ENCODE peak calls at places on chromosomes 16 and 17, in nine cellular contexts. D is HCT116, B is IMR-90, H is MM.1S, A is fibroblast of lung, Q is astrocyte, K is OCI-LY7, I is hepatocyte, F is neuronal stem cell. X is an unnamed sample.

GRCh38 chr17:73976676-73977521 is 226.6 kb upstream of the RPL38 start:
- DNase-seq in D (no peak), B (no peak), H (no peak), A (peak), Q (peak), K (no peak), I (no peak), F (no peak), X (no peak)

GRCh38 chr16:80466024-80466986 is 74.5 kb upstream of the DYNLRB2 start:
- DNase-seq in D (peak), B (peak), H (peak), A (peak), Q (peak), K (peak), I (peak), F (peak), X (peak)

GRCh38 chr16:12124742-12125141 is 148.2 kb downstream of the SNX29 start:
- DNase-seq in D (no peak), B (no peak), H (no peak), A (no peak), Q (no peak), K (peak), I (no peak), F (no peak), X (no peak)

GRCh38 chr16:3889059-3889458 is 8.5 kb upstream of the CREBBP start:
- DNase-seq in D (no peak), B (no peak), H (no peak), A (no peak), Q (no peak), K (no peak), I (no peak), F (no peak), X (no peak)

GRCh38 chr17:68341482-68341881 is 50.2 kb downstream of the ARSG start:
- DNase-seq in D (no peak), B (no peak), H (no peak), A (no peak), Q (no peak), K (no peak), I (no peak), F (no peak), X (no peak)

GRCh38 chr17:37342589-37342988 is 33.2 kb upstream of the C17orf78 start:
- DNase-seq in D (no peak), B (no peak), H (no peak), A (no peak), Q (no peak), K (no peak), I (no peak), F (no peak), X (no peak)

GRCh38 chr17:67602974-67603373 is 114.8 kb upstream of the NOL11 start:
- DNase-seq in D (peak), B (peak), H (peak), A (peak), Q (peak), K (peak), I (peak), F (peak), X (peak)

GRCh38 chr16:14464192-14464591 is 165.9 kb downstream of the PARN start:
- DNase-seq in D (no peak), B (no peak), H (no peak), A (no peak), Q (no peak), K (no peak), I (no peak), F (no peak), X (no peak)

GRCh38 chr17:12231027-12231682 is 210.5 kb downstream of the MAP2K4 start:
- DNase-seq in D (no peak), B (peak), H (no peak), A (peak), Q (no peak), K (no peak), I (no peak), F (no peak), X (peak)

GRCh38 chr17:64784353-64784798 is 122.3 kb upstream of the SMURF2 start:
- DNase-seq in D (no peak), B (no peak), H (no peak), A (no peak), Q (no peak), K (no peak), I (no peak), F (no peak), X (no peak)

GRCh38 chr17:66403846-66404597 is 101.6 kb downstream of the PRKCA start:
- DNase-seq in D (no peak), B (peak), H (no peak), A (no peak), Q (no peak), K (no peak), I (no peak), F (no peak), X (peak)
- H3K4me2 ChIP-seq in D (no peak), B (peak), H (no peak), A (peak), Q (peak), K (no peak), I (peak), F (no peak), X (no peak)

GRCh38 chr17:27912989-27913388 is 19.8 kb upstream of the LYRM9 start:
- DNase-seq in D (no peak), B (no peak), H (no peak), A (no peak), Q (no peak), K (no peak), I (no peak), F (no peak), X (no peak)
- H3K4me2 ChIP-seq in D (no peak), B (no peak), H (no peak), A (no peak), Q (no peak), K (no peak), I (no peak), F (no peak), X (no peak)

GRCh38 chr16:10688291-10688690 is 6.4 kb downstream of the TEKT5 start:
- DNase-seq in D (no peak), B (no peak), H (no peak), A (no peak), Q (no peak), K (no peak), I (no peak), F (no peak), X (no peak)

GRCh38 chr16:10692470-10692869 is 2.3 kb downstream of the TEKT5 start:
- DNase-seq in D (no peak), B (no peak), H (no peak), A (no peak), Q (no peak), K (no peak), I (no peak), F (no peak), X (no peak)

GRCh38 chr16:10685709-10686108 is 9.0 kb downstream of the TEKT5 start:
- DNase-seq in D (no peak), B (no peak), H (no peak), A (no peak), Q (no peak), K (no peak), I (no peak), F (no peak), X (no peak)

GRCh38 chr16:10684541-10685151 is 10.1 kb downstream of the TEKT5 start:
- DNase-seq in D (no peak), B (no peak), H (no peak), A (no peak), Q (no peak), K (no peak), I (no peak), F (no peak), X (no peak)

GRCh38 chr16:10688726-10689125 is 6.0 kb downstream of the TEKT5 start:
- DNase-seq in D (no peak), B (no peak), H (no peak), A (no peak), Q (no peak), K (no peak), I (no peak), F (no peak), X (no peak)
- H3K4me2 ChIP-seq in D (no peak), B (no peak), H (no peak), A (no peak), Q (no peak), K (no peak), I (no peak), F (no peak), X (no peak)

DNA sequence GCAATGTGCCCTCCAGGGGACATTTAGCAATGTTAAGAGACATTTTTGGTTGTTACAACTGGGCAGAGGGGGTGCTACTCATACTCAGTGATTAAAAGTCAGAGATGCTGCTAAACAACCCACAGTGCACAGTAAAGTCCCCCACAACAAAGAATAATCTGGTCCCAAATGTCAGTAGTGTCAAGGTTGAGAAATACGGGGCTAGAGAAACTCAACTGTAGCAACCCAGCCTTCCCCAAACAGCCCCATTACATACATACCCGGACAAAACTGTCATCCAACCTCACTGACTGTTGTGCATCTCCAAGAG is 20.4 kb downstream of the DNAJC7 start:
- DNase-seq in D (no peak), B (no peak), H (no peak), A (no peak), Q (no peak), K (no peak), I (no peak), F (no peak), X (no peak)
- H3K4me2 ChIP-seq in D (peak), B (no peak), H (peak), A (no peak), Q (peak), K (peak), I (no peak), F (no peak), X (no peak)

GRCh38 chr17:30376621-30377452 is 1.9 kb upstream of the CPD start:
- DNase-seq in D (no peak), B (peak), H (peak), A (peak), Q (peak), K (no peak), I (peak), F (no peak), X (peak)
- H3K4me2 ChIP-seq in D (no peak), B (peak), H (peak), A (peak), Q (peak), K (no peak), I (peak), F (no peak), X (peak)

GRCh38 chr16:27359615-27360014 is 42.4 kb upstream of the IL21R start:
- DNase-seq in D (no peak), B (no peak), H (no peak), A (no peak), Q (no peak), K (no peak), I (no peak), F (no peak), X (no peak)

GRCh38 chr16:27362570-27363245 is 39.3 kb upstream of the IL21R start:
- DNase-seq in D (no peak), B (no peak), H (no peak), A (no peak), Q (no peak), K (no peak), I (no peak), F (no peak), X (no peak)

GRCh38 chr16:27363797-27364196 is 38.2 kb upstream of the IL21R start:
- DNase-seq in D (no peak), B (no peak), H (no peak), A (no peak), Q (no peak), K (no peak), I (peak), F (no peak), X (no peak)

GRCh38 chr16:27363246-27363632 is 38.7 kb upstream of the IL21R start:
- DNase-seq in D (no peak), B (no peak), H (no peak), A (no peak), Q (no peak), K (no peak), I (no peak), F (no peak), X (no peak)

GRCh38 chr16:27361987-27362386 is 40.0 kb upstream of the IL21R start:
- DNase-seq in D (no peak), B (no peak), H (no peak), A (no peak), Q (no peak), K (no peak), I (no peak), F (no peak), X (no peak)
- H3K4me2 ChIP-seq in D (no peak), B (no peak), H (no peak), A (no peak), Q (no peak), K (no peak), I (no peak), F (no peak), X (no peak)

GRCh38 chr17:49315974-49316570 is 46.0 kb downstream of the ZNF652 start:
- DNase-seq in D (no peak), B (peak), H (no peak), A (peak), Q (no peak), K (peak), I (no peak), F (no peak), X (peak)
- H3K4me2 ChIP-seq in D (peak), B (peak), H (peak), A (peak), Q (peak), K (peak), I (peak), F (no peak), X (no peak)

GRCh38 chr16:75042423-75043174 is 43.8 kb downstream of the ZNRF1 start:
- DNase-seq in D (no peak), B (no peak), H (no peak), A (no peak), Q (no peak), K (no peak), I (no peak), F (no peak), X (no peak)

GRCh38 chr16:75043175-75043937 is 44.5 kb downstream of the ZNRF1 start:
- DNase-seq in D (no peak), B (no peak), H (no peak), A (peak), Q (peak), K (no peak), I (no peak), F (no peak), X (no peak)

GRCh38 chr16:75045424-75045823 is 46.6 kb downstream of the ZNRF1 start:
- DNase-seq in D (no peak), B (no peak), H (no peak), A (no peak), Q (no peak), K (no peak), I (no peak), F (no peak), X (no peak)

GRCh38 chr16:75048051-75048450 is 49.2 kb downstream of the ZNRF1 start:
- DNase-seq in D (no peak), B (no peak), H (no peak), A (peak), Q (no peak), K (no peak), I (no peak), F (no peak), X (no peak)

GRCh38 chr16:75044800-75045361 is 46.1 kb downstream of the ZNRF1 start:
- DNase-seq in D (no peak), B (no peak), H (no peak), A (peak), Q (peak), K (no peak), I (no peak), F (no peak), X (no peak)
- H3K4me2 ChIP-seq in D (no peak), B (peak), H (no peak), A (no peak), Q (no peak), K (no peak), I (no peak), F (no peak), X (no peak)

GRCh38 chr16:49464877-49465504 is 91.4 kb downstream of the C16orf78 start:
- DNase-seq in D (no peak), B (no peak), H (peak), A (no peak), Q (no peak), K (peak), I (peak), F (peak), X (no peak)
- H3K4me2 ChIP-seq in D (no peak), B (no peak), H (peak), A (no peak), Q (no peak), K (peak), I (peak), F (peak), X (no peak)